ENCODE peak calls at places on chromosomes 11 and 22, in four cellular contexts. Q is Daoy; G is activated CD4-positive, CD25-positive, alpha-beta regulatory T cell; N is NCI-H2081. O is an unnamed sample.

GRCh38 chr11:82663535-82663934 is 70.1 kb downstream of the FAM181B start:
- DNase-seq in Q (no peak), G (no peak), N (no peak), O (no peak)

GRCh38 chr22:43142881-43143562 is at the start of gene MCAT:
- DNase-seq in Q (peak), G (peak), N (peak), O (peak)

GRCh38 chr11:92045325-92045724 is 179.3 kb upstream of the FAT3 start:
- DNase-seq in Q (no peak), G (no peak), N (no peak), O (no peak)

GRCh38 chr11:76849376-76849775 is 11.3 kb upstream of the ACER3 start:
- DNase-seq in Q (no peak), G (no peak), N (no peak), O (no peak)

GRCh38 chr11:45477588-45477987 is 187.8 kb downstream of the CHST1 start:
- DNase-seq in Q (no peak), G (no peak), N (no peak), O (no peak)

GRCh38 chr22:37416806-37417205 is 10.5 kb downstream of the ELFN2 start:
- DNase-seq in Q (no peak), G (no peak), N (no peak), O (no peak)

GRCh38 chr22:39348909-39349505 is 784 bp upstream of the SYNGR1 start:
- DNase-seq in Q (no peak), G (no peak), N (no peak), O (no peak)

GRCh38 chr11:36257351-36257750 is 31.9 kb downstream of the COMMD9 start:
- DNase-seq in Q (no peak), G (no peak), N (no peak), O (no peak)

O was measured in tibial nerve.